ENCODE peak calls at places on chromosomes 2 and 18, in five cellular contexts. Z is prostate gland, G is GM06990, E is keratinocyte, I is lung. W is an unnamed sample.
A peak's percentile ranks its signal among the peaks of the same experiment; 100 is the strongest.

GRCh38 chr2:234823196-234823876 is 128.5 kb upstream of the SH3BP4 start:
- DNase-seq in E (no peak), Z (no peak), G (no peak), I (no peak), W (no peak)

GRCh38 chr2:147294825-147295392 is 549.9 kb upstream of the ACVR2A start:
- DNase-seq in G (no peak), E (no peak), I (no peak), Z (no peak), W (no peak)

GRCh38 chr2:201084863-201085262 is 13.1 kb downstream of the NDUFB3 start:
- DNase-seq in I (no peak), G (no peak), Z (no peak), E (no peak), W (no peak)

GRCh38 chr2:230794472-230794871 is 70.3 kb upstream of the ITM2C start:
- DNase-seq in I (no peak), Z (no peak), E (no peak), G (no peak), W (no peak)

GRCh38 chr2:191800874-191801273 is 46.0 kb downstream of the CAVIN2 start:
- DNase-seq in I (no peak), G (no peak), E (no peak), Z (no peak), W (no peak)

GRCh38 chr2:134777593-134777992 is 58.8 kb upstream of the TMEM163 start:
- DNase-seq in I (no peak), G (no peak), Z (no peak), E (no peak), W (no peak)

GRCh38 chr2:184597571-184597980 is 753 bp upstream of the ZNF804A start:
- DNase-seq in G (no peak), E (no peak), Z (no peak), I (peak; percentile 28), W (no peak)

GRCh38 chr2:88818381-88818780 is 126.9 kb downstream of the RPIA start:
- DNase-seq in G (no peak), I (no peak), Z (no peak), E (no peak), W (no peak)

GRCh38 chr2:238093181-238094140 is 6.7 kb upstream of the ESPNL start:
- DNase-seq in G (no peak), E (no peak), Z (no peak), I (no peak), W (no peak)

GRCh38 chr2:217653240-217653639 is 349.6 kb downstream of the TNS1 start:
- DNase-seq in E (peak; percentile 35), I (peak; percentile 40), G (no peak), Z (peak; percentile 50), W (peak; percentile 49)

GRCh38 chr18:4134691-4135090 is 320.4 kb downstream of the DLGAP1 start:
- DNase-seq in E (no peak), I (no peak), Z (no peak), G (no peak), W (no peak)

GRCh38 chr18:11089931-11090715 is 59.2 kb downstream of the PIEZO2 start:
- DNase-seq in Z (no peak), E (no peak), I (no peak), G (no peak), W (no peak)

GRCh38 chr2:112814278-112814677 is 22.3 kb downstream of the IL1B start:
- DNase-seq in E (no peak), I (no peak), Z (peak; percentile 26), G (no peak), W (no peak)

GRCh38 chr2:32632089-32632488 is 4.2 kb downstream of the TTC27 start:
- DNase-seq in Z (no peak), G (no peak), I (no peak), E (no peak), W (peak; percentile 7)

GRCh38 chr2:44459754-44460153 is 98.0 kb downstream of the CAMKMT start:
- DNase-seq in Z (no peak), E (no peak), I (no peak), G (no peak), W (no peak)

GRCh38 chr2:113940891-113941290 is 51.0 kb downstream of the ACTR3 start:
- DNase-seq in G (no peak), I (no peak), Z (no peak), E (no peak), W (no peak)

GRCh38 chr2:225270861-225271260 is 128.6 kb upstream of the NYAP2 start:
- DNase-seq in G (peak; percentile 49), Z (no peak), E (peak; percentile 19), I (no peak), W (peak; percentile 43)

GRCh38 chr2:86003967-86004366 is 101.7 kb downstream of the POLR1A start:
- DNase-seq in I (no peak), Z (no peak), G (no peak), E (no peak), W (no peak)

GRCh38 chr2:210459925-210460862 is 16.4 kb downstream of the LANCL1 start:
- DNase-seq in E (no peak), G (no peak), I (no peak), Z (no peak), W (no peak)

GRCh38 chr2:160737247-160737646 is 243.6 kb upstream of the RBMS1 start:
- DNase-seq in I (no peak), E (no peak), G (no peak), Z (no peak), W (no peak)

GRCh38 chr2:240925576-240926515 is 19.7 kb downstream of the CROCC2 start:
- DNase-seq in E (no peak), G (peak; percentile 5), I (no peak), Z (no peak), W (no peak)

GRCh38 chr2:654896-655295 is 22.3 kb downstream of the TMEM18 start:
- DNase-seq in E (no peak), I (peak; percentile 14), G (no peak), Z (no peak), W (no peak)

GRCh38 chr2:115161531-115162453 is 719.4 kb downstream of the DPP10 start:
- DNase-seq in G (no peak), Z (no peak), I (no peak), E (no peak), W (no peak)

GRCh38 chr2:241437148-241437547 is 71.2 kb downstream of the STK25 start:
- DNase-seq in E (no peak), G (no peak), I (no peak), Z (no peak), W (no peak)

GRCh38 chr18:50186385-50186784 is 8.6 kb downstream of the MYO5B start:
- DNase-seq in Z (no peak), E (no peak), G (no peak), I (no peak), W (no peak)

DNA sequence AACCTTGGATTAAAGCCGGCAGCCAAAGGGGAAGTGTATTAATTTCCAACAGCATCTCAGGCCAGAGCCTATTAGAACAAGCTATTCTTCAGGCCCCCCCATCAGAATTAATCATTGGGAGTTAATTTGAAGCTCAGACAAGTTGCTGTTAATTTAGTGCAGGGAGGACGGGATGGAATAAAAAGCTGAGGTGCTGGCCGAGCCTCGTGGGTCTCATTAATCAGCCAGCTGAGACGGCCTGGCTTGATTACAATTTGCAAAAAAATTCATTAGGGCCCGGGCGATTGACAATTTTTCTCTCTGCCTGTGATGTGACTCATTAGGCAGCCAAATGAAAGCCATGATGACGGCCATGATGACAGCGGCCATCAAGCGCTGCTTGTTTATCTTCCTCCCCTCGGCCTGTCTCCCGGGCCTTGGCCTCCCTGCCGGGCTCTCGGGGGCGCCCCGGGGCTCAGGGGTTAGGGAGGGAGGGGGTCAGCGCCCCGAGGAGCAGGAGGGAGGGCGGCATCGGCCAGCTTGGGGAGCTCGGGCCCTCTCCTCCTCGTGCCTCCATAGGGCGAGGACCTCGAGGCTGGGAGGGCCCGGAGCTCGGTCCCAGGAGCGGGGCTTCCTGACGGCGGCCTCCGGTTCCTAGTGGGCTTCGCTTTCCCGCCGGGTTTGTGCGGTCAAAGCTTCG is 5.2 kb downstream of the GBX2 start:
- DNase-seq in I (no peak), G (no peak), E (no peak), Z (no peak), W (no peak)
- TF ChIP-seq CTCF in I (no peak), G (no peak), E (no peak), Z (no peak), W (no peak)

DNA sequence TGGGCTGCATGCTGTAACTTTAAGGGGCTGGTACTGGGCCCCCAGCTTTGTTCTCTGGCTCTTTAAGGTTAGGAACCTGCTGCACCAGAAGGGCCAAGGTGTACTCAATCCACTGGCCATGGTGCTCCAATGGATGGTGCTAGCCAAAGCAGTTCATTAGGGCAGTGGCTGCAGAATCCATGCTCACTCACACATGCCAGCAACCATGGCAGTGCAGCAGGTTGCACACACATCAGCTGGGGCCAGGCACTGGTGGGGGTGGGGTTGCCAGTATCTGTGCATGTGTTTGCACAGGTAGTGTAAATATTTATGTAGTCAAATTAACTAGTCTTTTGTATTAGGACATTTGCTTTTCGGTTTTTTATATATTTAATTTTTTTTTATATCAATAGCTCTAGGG is 228.3 kb upstream of the EPC2 start:
- DNase-seq in I (no peak), G (no peak), E (no peak), Z (peak; percentile 4), W (no peak)
- H3K4me3 ChIP-seq in I (no peak overlapping the region), G (no peak overlapping the region), E (no peak overlapping the region), Z (no peak overlapping the region), W (no peak overlapping the region)

DNA sequence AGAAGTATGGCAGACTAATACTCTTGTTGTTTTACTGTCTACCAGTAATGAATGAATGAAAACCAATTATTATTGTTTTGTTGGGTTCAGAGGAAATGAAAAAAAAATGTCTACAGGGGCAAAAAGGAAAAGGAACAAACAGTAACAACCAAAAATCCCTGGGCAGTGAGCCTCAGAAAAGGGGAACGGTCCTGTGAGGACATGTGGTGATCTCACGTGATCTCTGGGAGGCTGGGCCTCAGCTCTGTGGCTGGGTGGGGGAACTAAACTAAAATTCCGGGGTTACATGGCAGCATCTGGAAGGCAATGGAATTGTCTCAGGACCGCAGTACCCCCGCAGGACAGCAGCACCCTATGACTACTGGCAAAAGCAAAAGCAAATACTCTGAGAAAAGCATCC is 80.1 kb downstream of the AFF3 start:
- DNase-seq in Z (no peak), E (no peak), I (no peak), G (no peak), W (no peak)
- H3K36me3 ChIP-seq in Z (no peaks in the 10 kb centered on the region), E (no peaks in the 10 kb centered on the region), I (peaks cover 2% of the 10 kb centered on the region), G (no peaks in the 10 kb centered on the region), W (no peaks in the 10 kb centered on the region)

DNA sequence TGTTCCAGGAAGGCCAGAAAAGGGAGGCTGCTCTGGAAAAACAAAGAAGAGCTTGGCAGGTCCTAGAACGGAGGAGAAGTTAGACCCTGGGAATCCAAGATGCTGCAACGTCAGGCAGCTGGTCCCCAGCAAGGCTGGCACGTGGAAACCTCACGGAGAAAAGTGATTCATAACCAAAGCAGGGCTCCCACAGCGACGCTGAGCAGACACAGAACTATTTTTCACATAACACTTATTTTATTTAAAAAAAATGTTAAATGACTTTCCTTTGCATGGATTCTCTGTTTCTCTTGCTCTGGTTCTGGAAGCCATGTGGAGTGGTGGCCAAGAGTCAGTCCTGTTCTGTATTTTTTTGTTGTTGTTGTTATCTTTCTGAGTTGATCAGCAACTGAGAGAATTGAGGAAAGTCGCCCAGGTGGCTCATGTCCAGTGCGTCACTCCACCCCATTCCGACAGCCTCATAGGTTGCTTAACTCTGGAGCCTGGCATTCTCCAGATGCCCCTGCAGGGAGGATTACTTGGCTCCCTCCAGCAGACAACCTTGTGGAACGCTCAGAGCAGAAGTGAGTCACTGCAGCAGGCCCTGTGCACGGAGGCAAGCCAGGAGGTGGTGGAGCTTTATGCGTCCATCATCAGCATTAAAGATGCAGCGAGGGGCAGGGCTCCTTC is 229.9 kb upstream of the HDAC4 start:
- DNase-seq in G (no peak), I (no peak), Z (peak; percentile 40), E (peak; percentile 59), W (no peak)
- TF ChIP-seq CTCF in G (no peak), I (no peak), Z (no peak), E (no peak), W (no peak)

GRCh38 chr18:58657081-58657480 is 14.2 kb upstream of the MALT1 start:
- DNase-seq in I (no peak), E (no peak), Z (no peak), G (no peak), W (no peak)
- H3K4me3 ChIP-seq in I (no peak overlapping the region), E (no peak overlapping the region), Z (no peak overlapping the region), G (no peak overlapping the region), W (no peak overlapping the region)

GRCh38 chr2:65549262-65550036 is 117.0 kb upstream of the SPRED2 start:
- DNase-seq in E (no peak), I (no peak), Z (no peak), G (no peak), W (no peak)
- H3K36me3 ChIP-seq in E (no peaks in the 10 kb centered on the region), I (no peaks in the 10 kb centered on the region), Z (no peaks in the 10 kb centered on the region), G (no peaks in the 10 kb centered on the region), W (no peaks in the 10 kb centered on the region)

W was measured in kidney epithelial cell.